ENCODE peak calls at places on chromosome 10, in ten cellular contexts. One of them, this sample, is unnamed.

GRCh38 chr10:79446451-79447020 is 1.1 kb upstream of the ZCCHC24 start:
- DNase-seq in AG08396: peak
- DNase-seq in activated T-cell treated with anti-CD3 and anti-CD28 coated beads, Interleukin-2, amount 50 U/mL, for 72 hours: peak
- DNase-seq in dermis blood vessel endothelial cell: peak
- DNase-seq in activated naive CD8-positive, alpha-beta T cell treated with anti-CD3 and anti-CD28 coated beads, Interleukin-2, amount 50 U/mL, for 16 hours: no peak
- DNase-seq in GM23338: peak
- DNase-seq in effector memory CD4-positive, alpha-beta T cell: peak
- DNase-seq in A549: peak
- DNase-seq in SW 1271: no peak
- DNase-seq in HT-29: no peak
- DNase-seq in this sample: no peak

GRCh38 chr10:124211921-124212320 is 118.5 kb upstream of the CHST15 start:
- DNase-seq in AG08396: no peak
- DNase-seq in activated T-cell treated with anti-CD3 and anti-CD28 coated beads, Interleukin-2, amount 50 U/mL, for 72 hours: no peak
- DNase-seq in dermis blood vessel endothelial cell: no peak
- DNase-seq in activated naive CD8-positive, alpha-beta T cell treated with anti-CD3 and anti-CD28 coated beads, Interleukin-2, amount 50 U/mL, for 16 hours: no peak
- DNase-seq in GM23338: no peak
- DNase-seq in effector memory CD4-positive, alpha-beta T cell: no peak
- DNase-seq in A549: no peak
- DNase-seq in SW 1271: no peak
- DNase-seq in HT-29: no peak
- DNase-seq in this sample: no peak

GRCh38 chr10:131645756-131646155 is 255.1 kb upstream of the PPP2R2D start:
- DNase-seq in AG08396: no peak
- DNase-seq in activated T-cell treated with anti-CD3 and anti-CD28 coated beads, Interleukin-2, amount 50 U/mL, for 72 hours: no peak
- DNase-seq in dermis blood vessel endothelial cell: no peak
- DNase-seq in activated naive CD8-positive, alpha-beta T cell treated with anti-CD3 and anti-CD28 coated beads, Interleukin-2, amount 50 U/mL, for 16 hours: no peak
- DNase-seq in GM23338: no peak
- DNase-seq in effector memory CD4-positive, alpha-beta T cell: no peak
- DNase-seq in A549: no peak
- DNase-seq in SW 1271: no peak
- DNase-seq in HT-29: no peak
- DNase-seq in this sample: no peak

GRCh38 chr10:91127341-91128082 is 93.0 kb upstream of the PCGF5 start:
- DNase-seq in AG08396: no peak
- DNase-seq in activated T-cell treated with anti-CD3 and anti-CD28 coated beads, Interleukin-2, amount 50 U/mL, for 72 hours: no peak
- DNase-seq in dermis blood vessel endothelial cell: peak
- DNase-seq in activated naive CD8-positive, alpha-beta T cell treated with anti-CD3 and anti-CD28 coated beads, Interleukin-2, amount 50 U/mL, for 16 hours: no peak
- DNase-seq in GM23338: no peak
- DNase-seq in effector memory CD4-positive, alpha-beta T cell: no peak
- DNase-seq in A549: no peak
- DNase-seq in SW 1271: no peak
- DNase-seq in HT-29: no peak
- DNase-seq in this sample: no peak

GRCh38 chr10:43292745-43293676 is 26.1 kb upstream of the RASGEF1A start:
- DNase-seq in AG08396: peak
- DNase-seq in activated T-cell treated with anti-CD3 and anti-CD28 coated beads, Interleukin-2, amount 50 U/mL, for 72 hours: peak
- DNase-seq in dermis blood vessel endothelial cell: peak
- DNase-seq in activated naive CD8-positive, alpha-beta T cell treated with anti-CD3 and anti-CD28 coated beads, Interleukin-2, amount 50 U/mL, for 16 hours: no peak
- DNase-seq in GM23338: peak
- DNase-seq in effector memory CD4-positive, alpha-beta T cell: peak
- DNase-seq in A549: peak
- DNase-seq in SW 1271: peak
- DNase-seq in HT-29: peak
- DNase-seq in this sample: no peak

GRCh38 chr10:1504286-1504685 is 233.0 kb downstream of the ADARB2 start:
- DNase-seq in AG08396: no peak
- DNase-seq in activated T-cell treated with anti-CD3 and anti-CD28 coated beads, Interleukin-2, amount 50 U/mL, for 72 hours: no peak
- DNase-seq in dermis blood vessel endothelial cell: no peak
- DNase-seq in activated naive CD8-positive, alpha-beta T cell treated with anti-CD3 and anti-CD28 coated beads, Interleukin-2, amount 50 U/mL, for 16 hours: no peak
- DNase-seq in GM23338: no peak
- DNase-seq in effector memory CD4-positive, alpha-beta T cell: no peak
- DNase-seq in A549: no peak
- DNase-seq in SW 1271: no peak
- DNase-seq in HT-29: no peak
- DNase-seq in this sample: no peak

GRCh38 chr10:95907454-95908253 is at the start of gene CC2D2B:
- DNase-seq in AG08396: peak
- DNase-seq in activated T-cell treated with anti-CD3 and anti-CD28 coated beads, Interleukin-2, amount 50 U/mL, for 72 hours: peak
- DNase-seq in dermis blood vessel endothelial cell: peak
- DNase-seq in activated naive CD8-positive, alpha-beta T cell treated with anti-CD3 and anti-CD28 coated beads, Interleukin-2, amount 50 U/mL, for 16 hours: peak
- DNase-seq in GM23338: peak
- DNase-seq in effector memory CD4-positive, alpha-beta T cell: peak
- DNase-seq in A549: peak
- DNase-seq in SW 1271: peak
- DNase-seq in HT-29: peak
- DNase-seq in this sample: peak

GRCh38 chr10:17607603-17608332 is 9.4 kb downstream of the HACD1 start:
- DNase-seq in AG08396: peak
- DNase-seq in activated T-cell treated with anti-CD3 and anti-CD28 coated beads, Interleukin-2, amount 50 U/mL, for 72 hours: peak
- DNase-seq in dermis blood vessel endothelial cell: peak
- DNase-seq in activated naive CD8-positive, alpha-beta T cell treated with anti-CD3 and anti-CD28 coated beads, Interleukin-2, amount 50 U/mL, for 16 hours: no peak
- DNase-seq in GM23338: peak
- DNase-seq in effector memory CD4-positive, alpha-beta T cell: peak
- DNase-seq in A549: peak
- DNase-seq in SW 1271: peak
- DNase-seq in HT-29: peak
- DNase-seq in this sample: no peak

GRCh38 chr10:1061930-1062769 is 6.0 kb downstream of the WDR37 start:
- DNase-seq in AG08396: no peak
- DNase-seq in activated T-cell treated with anti-CD3 and anti-CD28 coated beads, Interleukin-2, amount 50 U/mL, for 72 hours: no peak
- DNase-seq in dermis blood vessel endothelial cell: peak
- DNase-seq in activated naive CD8-positive, alpha-beta T cell treated with anti-CD3 and anti-CD28 coated beads, Interleukin-2, amount 50 U/mL, for 16 hours: no peak
- DNase-seq in GM23338: no peak
- DNase-seq in effector memory CD4-positive, alpha-beta T cell: no peak
- DNase-seq in A549: no peak
- DNase-seq in SW 1271: peak
- DNase-seq in HT-29: no peak
- DNase-seq in this sample: no peak

GRCh38 chr10:133206311-133207040 is 23.5 kb upstream of the UTF1 start:
- DNase-seq in AG08396: no peak
- DNase-seq in activated T-cell treated with anti-CD3 and anti-CD28 coated beads, Interleukin-2, amount 50 U/mL, for 72 hours: no peak
- DNase-seq in dermis blood vessel endothelial cell: no peak
- DNase-seq in activated naive CD8-positive, alpha-beta T cell treated with anti-CD3 and anti-CD28 coated beads, Interleukin-2, amount 50 U/mL, for 16 hours: no peak
- DNase-seq in GM23338: no peak
- DNase-seq in effector memory CD4-positive, alpha-beta T cell: no peak
- DNase-seq in A549: no peak
- DNase-seq in SW 1271: no peak
- DNase-seq in HT-29: no peak
- DNase-seq in this sample: no peak

GRCh38 chr10:58802047-58802446 is 289.4 kb downstream of the BICC1 start:
- DNase-seq in AG08396: no peak
- DNase-seq in activated T-cell treated with anti-CD3 and anti-CD28 coated beads, Interleukin-2, amount 50 U/mL, for 72 hours: no peak
- DNase-seq in dermis blood vessel endothelial cell: no peak
- DNase-seq in activated naive CD8-positive, alpha-beta T cell treated with anti-CD3 and anti-CD28 coated beads, Interleukin-2, amount 50 U/mL, for 16 hours: no peak
- DNase-seq in GM23338: peak
- DNase-seq in effector memory CD4-positive, alpha-beta T cell: no peak
- DNase-seq in A549: no peak
- DNase-seq in SW 1271: no peak
- DNase-seq in HT-29: no peak
- DNase-seq in this sample: no peak

GRCh38 chr10:122530177-122530576 is 30.4 kb upstream of the DMBT1 start:
- DNase-seq in AG08396: no peak
- DNase-seq in activated T-cell treated with anti-CD3 and anti-CD28 coated beads, Interleukin-2, amount 50 U/mL, for 72 hours: no peak
- DNase-seq in dermis blood vessel endothelial cell: peak
- DNase-seq in activated naive CD8-positive, alpha-beta T cell treated with anti-CD3 and anti-CD28 coated beads, Interleukin-2, amount 50 U/mL, for 16 hours: no peak
- DNase-seq in GM23338: no peak
- DNase-seq in effector memory CD4-positive, alpha-beta T cell: no peak
- DNase-seq in A549: no peak
- DNase-seq in SW 1271: no peak
- DNase-seq in HT-29: no peak
- DNase-seq in this sample: no peak

GRCh38 chr10:62584726-62585125 is 210.6 kb downstream of the ZNF365 start:
- DNase-seq in AG08396: no peak
- DNase-seq in activated T-cell treated with anti-CD3 and anti-CD28 coated beads, Interleukin-2, amount 50 U/mL, for 72 hours: no peak
- DNase-seq in dermis blood vessel endothelial cell: no peak
- DNase-seq in activated naive CD8-positive, alpha-beta T cell treated with anti-CD3 and anti-CD28 coated beads, Interleukin-2, amount 50 U/mL, for 16 hours: no peak
- DNase-seq in GM23338: no peak
- DNase-seq in effector memory CD4-positive, alpha-beta T cell: no peak
- DNase-seq in A549: no peak
- DNase-seq in SW 1271: no peak
- DNase-seq in HT-29: no peak
- DNase-seq in this sample: no peak

GRCh38 chr10:27390681-27391080 is 113.4 kb upstream of the RAB18 start:
- DNase-seq in AG08396: no peak
- DNase-seq in activated T-cell treated with anti-CD3 and anti-CD28 coated beads, Interleukin-2, amount 50 U/mL, for 72 hours: no peak
- DNase-seq in dermis blood vessel endothelial cell: no peak
- DNase-seq in activated naive CD8-positive, alpha-beta T cell treated with anti-CD3 and anti-CD28 coated beads, Interleukin-2, amount 50 U/mL, for 16 hours: no peak
- DNase-seq in GM23338: no peak
- DNase-seq in effector memory CD4-positive, alpha-beta T cell: no peak
- DNase-seq in A549: no peak
- DNase-seq in SW 1271: no peak
- DNase-seq in HT-29: no peak
- DNase-seq in this sample: no peak

GRCh38 chr10:31490858-31491504 is 172.0 kb downstream of the ZEB1 start:
- DNase-seq in AG08396: no peak
- DNase-seq in activated T-cell treated with anti-CD3 and anti-CD28 coated beads, Interleukin-2, amount 50 U/mL, for 72 hours: no peak
- DNase-seq in dermis blood vessel endothelial cell: peak
- DNase-seq in activated naive CD8-positive, alpha-beta T cell treated with anti-CD3 and anti-CD28 coated beads, Interleukin-2, amount 50 U/mL, for 16 hours: no peak
- DNase-seq in GM23338: peak
- DNase-seq in effector memory CD4-positive, alpha-beta T cell: no peak
- DNase-seq in A549: no peak
- DNase-seq in SW 1271: peak
- DNase-seq in HT-29: peak
- DNase-seq in this sample: no peak

GRCh38 chr10:91596821-91597396 is 36.0 kb downstream of the PPP1R3C start:
- DNase-seq in AG08396: no peak
- DNase-seq in activated T-cell treated with anti-CD3 and anti-CD28 coated beads, Interleukin-2, amount 50 U/mL, for 72 hours: no peak
- DNase-seq in dermis blood vessel endothelial cell: peak
- DNase-seq in activated naive CD8-positive, alpha-beta T cell treated with anti-CD3 and anti-CD28 coated beads, Interleukin-2, amount 50 U/mL, for 16 hours: no peak
- DNase-seq in GM23338: no peak
- DNase-seq in effector memory CD4-positive, alpha-beta T cell: no peak
- DNase-seq in A549: no peak
- DNase-seq in SW 1271: peak
- DNase-seq in HT-29: no peak
- DNase-seq in this sample: no peak

GRCh38 chr10:97331304-97331703 is 3.2 kb downstream of the FRAT2 start:
- DNase-seq in AG08396: no peak
- DNase-seq in activated T-cell treated with anti-CD3 and anti-CD28 coated beads, Interleukin-2, amount 50 U/mL, for 72 hours: no peak
- DNase-seq in dermis blood vessel endothelial cell: no peak
- DNase-seq in activated naive CD8-positive, alpha-beta T cell treated with anti-CD3 and anti-CD28 coated beads, Interleukin-2, amount 50 U/mL, for 16 hours: no peak
- DNase-seq in GM23338: peak
- DNase-seq in effector memory CD4-positive, alpha-beta T cell: no peak
- DNase-seq in A549: no peak
- DNase-seq in SW 1271: no peak
- DNase-seq in HT-29: no peak
- DNase-seq in this sample: no peak

GRCh38 chr10:66931340-66931948 is 5.6 kb downstream of the LRRTM3 start:
- DNase-seq in AG08396: peak
- DNase-seq in activated T-cell treated with anti-CD3 and anti-CD28 coated beads, Interleukin-2, amount 50 U/mL, for 72 hours: peak
- DNase-seq in dermis blood vessel endothelial cell: peak
- DNase-seq in activated naive CD8-positive, alpha-beta T cell treated with anti-CD3 and anti-CD28 coated beads, Interleukin-2, amount 50 U/mL, for 16 hours: no peak
- DNase-seq in GM23338: peak
- DNase-seq in effector memory CD4-positive, alpha-beta T cell: no peak
- DNase-seq in A549: peak
- DNase-seq in SW 1271: peak
- DNase-seq in HT-29: peak
- DNase-seq in this sample: no peak

This sample was measured in stimulated activated CD4-positive, alpha-beta T cell treated with anti-CD3 and anti-CD28 coated beads, Interleukin-12 subunit alpha, Interleukin-12 subunit beta, amount 100 ng/mL, for 24 hours.